ENCODE peak calls at places on chromosomes 12 and 14, in four cellular contexts. C, M, Z and K are unnamed samples.

GRCh38 chr12:24027352-24027751 is 77.9 kb upstream of the SOX5 start:
- DNase-seq in C (no peak), Z (no peak), M (no peak), K (no peak)

GRCh38 chr12:57153420-57153997 is 6.1 kb upstream of the LRP1-AS start:
- DNase-seq in C (no peak), Z (no peak), M (no peak), K (no peak)

GRCh38 chr14:34241185-34241711 is 220.8 kb downstream of the SPTSSA start:
- DNase-seq in Z (no peak), M (no peak), C (no peak), K (no peak)

GRCh38 chr12:12054993-12055392 is 15.7 kb upstream of the BCL2L14 start:
- DNase-seq in M (no peak), C (no peak), Z (no peak), K (no peak)

GRCh38 chr14:24058260-24058950 is 6.6 kb downstream of the CARMIL3 start:
- DNase-seq in M (peak; percentile 41), C (peak; percentile 73), Z (peak; percentile 58), K (no peak)

GRCh38 chr12:65170245-65170881 is 980 bp downstream of the LEMD3 start:
- DNase-seq in Z (peak; percentile 78), M (peak; percentile 66), C (peak; percentile 63), K (peak; percentile 49)

GRCh38 chr14:99287269-99287942 is 15.4 kb upstream of the BCL11B start:
- DNase-seq in M (no peak), C (no peak), Z (no peak), K (no peak)

GRCh38 chr12:85329913-85330312 is 49.9 kb downstream of the ALX1 start:
- DNase-seq in C (no peak), Z (no peak), M (no peak), K (no peak)

GRCh38 chr14:31619440-31619839 is 58.2 kb downstream of the NUBPL start:
- DNase-seq in M (no peak), C (no peak), Z (no peak), K (no peak)

GRCh38 chr12:30320561-30320960 is 375.1 kb downstream of the IPO8 start:
- DNase-seq in C (no peak), Z (no peak), M (no peak), K (no peak)